ENCODE peak calls at places on chromosomes 13 and 19, in eight cellular contexts. E, F, K, G, I, J, Z and T are unnamed samples.

GRCh38 chr19:18156841-18157464 is 4.0 kb downstream of the PIK3R2 start:
- DNase-seq in G (no peak), F (peak; percentile 82), I (peak; percentile 90), J (peak; percentile 69), K (no peak), E (no peak), Z (peak; percentile 90), T (peak; percentile 64)

GRCh38 chr19:13574933-13575332 is 68.7 kb upstream of the CACNA1A start:
- DNase-seq in I (no peak), E (no peak), G (no peak), Z (no peak), J (no peak), K (no peak), F (no peak), T (peak; percentile 57)

GRCh38 chr19:17244618-17245534 is 843 bp downstream of the NR2F6 start:
- DNase-seq in G (no peak), I (no peak), J (no peak), K (no peak), Z (no peak), F (no peak), E (no peak), T (no peak)

GRCh38 chr19:17073869-17074627 is 1.2 kb downstream of the HAUS8 start:
- DNase-seq in J (no peak), K (no peak), I (no peak), Z (peak; percentile 10), G (peak; percentile 7), F (peak; percentile 53), E (no peak), T (peak; percentile 38)

GRCh38 chr13:112113355-112113754 is 46.4 kb downstream of the SOX1 start:
- DNase-seq in Z (no peak), F (peak; percentile 36), J (no peak), K (no peak), G (no peak), E (no peak), I (no peak), T (no peak)

GRCh38 chr19:42229855-42230331 is 9.8 kb downstream of the ZNF526 start:
- DNase-seq in I (no peak), J (no peak), K (no peak), E (no peak), G (no peak), Z (no peak), F (no peak), T (no peak)

GRCh38 chr19:16660763-16661479 is at the start of gene TMEM38A:
- DNase-seq in I (peak; percentile 23), K (peak; percentile 70), J (peak; percentile 22), F (peak; percentile 29), G (peak; percentile 27), E (peak; percentile 15), Z (no peak), T (peak; percentile 40)

GRCh38 chr13:67390462-67391093 is 160.4 kb upstream of the PCDH9 start:
- DNase-seq in K (no peak), G (no peak), Z (no peak), F (no peak), E (no peak), I (no peak), J (peak; percentile 74), T (no peak)

GRCh38 chr19:18741566-18742121 is 49.5 kb downstream of the COMP start:
- DNase-seq in Z (no peak), G (no peak), F (peak; percentile 24), I (peak; percentile 36), E (no peak), J (no peak), K (no peak), T (peak; percentile 30)